ENCODE peak calls at places on chromosome 11, in four cellular contexts. One of them, this sample, is unnamed.

GRCh38 chr11:12216542-12217422 is 106.4 kb downstream of the MICAL2 start:
- DNase-seq in fibroblast of pulmonary artery: peak
- DNase-seq in adrenal gland: no peak
- DNase-seq in H1: no peak
- DNase-seq in this sample: no peak

GRCh38 chr11:57276857-57277505 is 39.9 kb upstream of the APLNR start:
- DNase-seq in fibroblast of pulmonary artery: peak
- DNase-seq in adrenal gland: no peak
- DNase-seq in H1: no peak
- DNase-seq in this sample: no peak

GRCh38 chr11:76579752-76580151 is 90.8 kb downstream of the LRRC32 start:
- DNase-seq in fibroblast of pulmonary artery: no peak
- DNase-seq in adrenal gland: no peak
- DNase-seq in H1: no peak
- DNase-seq in this sample: no peak

GRCh38 chr11:77467993-77468392 is 5.9 kb downstream of the PAK1 start:
- DNase-seq in fibroblast of pulmonary artery: peak
- DNase-seq in adrenal gland: no peak
- DNase-seq in H1: no peak
- DNase-seq in this sample: no peak

GRCh38 chr11:34566736-34567135 is 53.1 kb upstream of the ELF5 start:
- DNase-seq in fibroblast of pulmonary artery: no peak
- DNase-seq in adrenal gland: no peak
- DNase-seq in H1: no peak
- DNase-seq in this sample: no peak

GRCh38 chr11:66045177-66045639 is 3.8 kb downstream of the GAL3ST3 start:
- DNase-seq in fibroblast of pulmonary artery: peak
- DNase-seq in adrenal gland: peak
- DNase-seq in H1: peak
- DNase-seq in this sample: peak

GRCh38 chr11:73384871-73385692 is 8.9 kb downstream of the RELT start:
- DNase-seq in fibroblast of pulmonary artery: no peak
- DNase-seq in adrenal gland: peak
- DNase-seq in H1: no peak
- DNase-seq in this sample: no peak

GRCh38 chr11:74470526-74470925 is 3.2 kb upstream of the KCNE3 start:
- DNase-seq in fibroblast of pulmonary artery: no peak
- DNase-seq in adrenal gland: no peak
- DNase-seq in H1: no peak
- DNase-seq in this sample: no peak

GRCh38 chr11:10856689-10857603 is 907 bp downstream of the ZBED5 start:
- DNase-seq in fibroblast of pulmonary artery: peak
- DNase-seq in adrenal gland: peak
- DNase-seq in H1: no peak
- DNase-seq in this sample: no peak

GRCh38 chr11:86291466-86292262 is 10.4 kb upstream of the HIKESHI start:
- DNase-seq in fibroblast of pulmonary artery: peak
- DNase-seq in adrenal gland: peak
- DNase-seq in H1: peak
- DNase-seq in this sample: peak

GRCh38 chr11:27350503-27350902 is 12.5 kb downstream of the CCDC34 start:
- DNase-seq in fibroblast of pulmonary artery: peak
- DNase-seq in adrenal gland: no peak
- DNase-seq in H1: no peak
- DNase-seq in this sample: no peak

GRCh38 chr11:68354181-68354872 is 41.9 kb downstream of the LRP5 start:
- DNase-seq in fibroblast of pulmonary artery: peak
- DNase-seq in adrenal gland: peak
- DNase-seq in H1: no peak
- DNase-seq in this sample: no peak

GRCh38 chr11:1837171-1838076 is 1.4 kb upstream of the TNNI2 start:
- DNase-seq in fibroblast of pulmonary artery: peak
- DNase-seq in adrenal gland: peak
- DNase-seq in H1: peak
- DNase-seq in this sample: peak

DNA sequence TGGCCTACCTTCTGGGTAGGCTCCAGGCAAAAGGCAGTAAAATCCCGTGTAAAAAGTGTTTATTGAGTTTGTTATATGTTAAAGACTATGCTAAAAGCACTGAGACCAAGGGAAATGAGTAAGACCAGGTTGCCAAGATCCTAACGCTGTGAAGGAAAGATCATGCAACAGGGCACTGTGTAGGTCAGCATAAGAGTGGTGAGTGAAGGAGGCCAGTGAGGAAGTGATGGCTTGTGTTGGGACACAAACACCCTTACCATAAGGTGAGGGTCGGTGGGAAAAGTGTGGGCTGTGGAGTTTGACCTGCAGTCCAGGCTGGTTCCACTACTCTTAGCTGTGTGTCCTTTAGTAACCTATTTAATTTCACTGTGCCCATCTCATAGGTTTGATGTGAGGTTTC is 202.1 kb downstream of the DBX1 start:
- DNase-seq in fibroblast of pulmonary artery: peak
- DNase-seq in adrenal gland: no peak
- DNase-seq in H1: no peak
- DNase-seq in this sample: no peak
- TF ChIP-seq CTCF in fibroblast of pulmonary artery: no peak
- TF ChIP-seq CTCF in adrenal gland: no peak
- TF ChIP-seq CTCF in H1: no peak
- TF ChIP-seq CTCF in this sample: no peak

DNA sequence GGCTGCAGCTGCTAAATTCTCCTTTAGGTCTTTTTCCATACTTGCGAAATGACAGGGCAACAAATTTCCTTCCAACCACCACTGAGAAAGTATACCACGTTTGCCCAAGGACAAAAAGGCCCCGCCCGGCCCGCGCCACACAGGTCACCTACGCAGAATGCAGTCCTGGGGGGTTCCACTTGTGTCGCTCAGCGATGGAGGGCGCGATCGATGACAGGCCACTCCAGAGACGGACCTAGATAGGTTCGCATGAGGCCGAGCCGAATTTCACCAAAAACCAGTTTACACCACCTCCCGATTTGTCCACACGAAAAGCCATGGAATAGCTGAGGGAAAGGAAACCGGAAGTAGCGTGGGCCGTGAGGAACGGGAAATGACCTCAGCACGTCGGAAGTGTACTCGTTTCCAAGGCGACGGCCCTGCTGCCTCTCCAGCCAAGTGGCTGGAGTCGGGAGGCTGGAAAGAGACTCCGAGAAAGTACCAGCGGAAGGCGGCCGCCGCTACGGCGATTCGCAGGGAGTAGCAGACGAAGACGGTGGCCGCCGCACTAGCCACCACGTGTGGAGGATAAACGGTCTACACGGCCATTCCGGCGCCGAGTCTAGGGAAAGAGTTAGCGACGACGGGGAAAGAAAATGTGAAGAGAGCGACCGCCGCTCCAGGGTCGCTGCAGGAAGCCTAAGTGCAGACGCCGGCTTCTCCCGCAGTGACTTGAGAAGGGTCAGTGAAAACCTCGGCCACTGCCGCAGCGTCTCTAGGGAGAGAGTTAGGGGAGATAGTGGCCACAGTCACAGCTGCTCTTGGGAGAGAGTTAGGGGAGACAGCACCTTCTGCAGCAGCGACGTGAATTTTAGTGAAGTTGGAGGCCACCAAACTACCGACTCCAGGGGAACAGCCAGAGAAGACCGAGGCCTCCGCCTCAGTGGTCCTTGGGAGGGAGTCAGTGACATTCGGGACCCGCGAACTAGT is at the start of gene ANKRD42:
- DNase-seq in fibroblast of pulmonary artery: peak
- DNase-seq in adrenal gland: peak
- DNase-seq in H1: peak
- DNase-seq in this sample: peak
- TF ChIP-seq CTCF in fibroblast of pulmonary artery: no peak
- TF ChIP-seq CTCF in adrenal gland: peak
- TF ChIP-seq CTCF in H1: no peak
- TF ChIP-seq CTCF in this sample: no peak

GRCh38 chr11:45931739-45932138 is 9.3 kb downstream of the LARGE2 start:
- DNase-seq in fibroblast of pulmonary artery: no peak
- DNase-seq in adrenal gland: no peak
- DNase-seq in H1: no peak
- DNase-seq in this sample: no peak

GRCh38 chr11:45928535-45929215 is 6.2 kb downstream of the LARGE2 start:
- DNase-seq in fibroblast of pulmonary artery: no peak
- DNase-seq in adrenal gland: no peak
- DNase-seq in H1: no peak
- DNase-seq in this sample: no peak

GRCh38 chr11:45929486-45930030 is 7.1 kb downstream of the LARGE2 start:
- DNase-seq in fibroblast of pulmonary artery: no peak
- DNase-seq in adrenal gland: no peak
- DNase-seq in H1: no peak
- DNase-seq in this sample: no peak

GRCh38 chr11:45930951-45931563 is 8.6 kb downstream of the LARGE2 start:
- DNase-seq in fibroblast of pulmonary artery: no peak
- DNase-seq in adrenal gland: no peak
- DNase-seq in H1: no peak
- DNase-seq in this sample: no peak

DNA sequence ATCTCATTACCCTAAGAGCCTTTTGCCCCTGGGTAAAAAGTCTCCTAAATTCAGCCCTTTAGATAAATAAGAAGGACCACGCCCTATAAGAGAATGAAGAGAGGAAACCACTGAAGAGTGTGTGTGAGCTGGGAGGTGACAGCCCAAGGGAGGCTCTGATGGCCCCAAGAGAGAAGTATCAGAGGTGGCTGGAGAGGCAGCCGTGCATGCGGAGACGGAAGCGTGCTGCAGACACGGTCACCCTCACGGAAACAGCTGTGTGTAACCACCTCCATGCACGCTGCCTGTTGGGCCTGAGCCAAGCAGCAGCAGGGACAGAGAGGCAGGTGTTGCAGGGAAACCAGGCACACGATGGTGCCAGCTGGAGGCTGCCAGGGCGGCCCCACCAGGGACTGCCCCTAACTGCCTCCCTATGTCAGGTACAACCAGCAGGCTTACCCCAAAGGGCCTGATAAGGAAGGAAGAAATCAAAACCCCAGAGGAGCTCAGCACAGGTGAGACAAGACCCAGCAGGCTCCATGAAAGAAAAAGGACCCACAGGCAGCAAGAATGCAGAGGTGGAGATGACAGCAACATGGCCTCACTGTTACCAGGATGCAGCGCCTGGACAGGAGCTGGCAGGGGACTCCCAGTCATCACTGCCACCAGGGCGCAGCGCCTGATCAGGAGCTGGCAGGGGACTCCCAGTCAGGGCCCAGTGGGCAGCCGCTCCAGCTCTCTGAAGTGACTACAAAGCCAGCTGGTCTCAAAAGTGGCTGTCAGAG is 7.8 kb downstream of the LARGE2 start:
- DNase-seq in fibroblast of pulmonary artery: no peak
- DNase-seq in adrenal gland: no peak
- DNase-seq in H1: no peak
- DNase-seq in this sample: no peak
- TF ChIP-seq CTCF in fibroblast of pulmonary artery: no peak
- TF ChIP-seq CTCF in adrenal gland: no peak
- TF ChIP-seq CTCF in H1: no peak
- TF ChIP-seq CTCF in this sample: no peak

DNA sequence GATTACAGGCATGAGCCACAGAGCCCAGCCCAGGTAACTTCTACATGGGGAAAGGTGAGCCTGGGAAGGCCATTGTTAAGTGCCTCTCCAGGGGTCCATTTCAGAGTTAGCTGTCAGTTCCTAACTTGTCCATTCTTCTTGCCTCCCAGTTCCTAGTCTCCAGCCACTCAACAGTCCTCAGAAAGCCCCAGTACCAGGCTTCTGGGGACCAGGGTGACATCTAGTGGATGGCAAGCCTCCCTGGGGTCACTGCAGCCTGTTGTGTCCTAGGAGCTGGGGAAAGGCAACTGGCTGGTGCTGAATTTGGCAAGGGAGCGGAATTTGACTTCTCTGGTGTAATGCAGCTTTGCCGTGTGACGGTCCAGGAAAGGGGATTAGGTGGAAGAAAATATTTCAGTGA is 2.1 kb downstream of the LGALS12 start:
- DNase-seq in fibroblast of pulmonary artery: no peak
- DNase-seq in adrenal gland: peak
- DNase-seq in H1: no peak
- DNase-seq in this sample: no peak
- TF ChIP-seq CTCF in fibroblast of pulmonary artery: peak
- TF ChIP-seq CTCF in adrenal gland: peak
- TF ChIP-seq CTCF in H1: peak
- TF ChIP-seq CTCF in this sample: no peak

GRCh38 chr11:13462311-13462927 is 603 bp downstream of the BTBD10 start:
- DNase-seq in fibroblast of pulmonary artery: peak
- DNase-seq in adrenal gland: peak
- DNase-seq in H1: peak
- DNase-seq in this sample: peak
- TF ChIP-seq CTCF in fibroblast of pulmonary artery: no peak
- TF ChIP-seq CTCF in adrenal gland: no peak
- TF ChIP-seq CTCF in H1: no peak
- TF ChIP-seq CTCF in this sample: no peak

GRCh38 chr11:44894217-44894617 is 56.5 kb downstream of the TP53I11 start:
- DNase-seq in fibroblast of pulmonary artery: peak
- DNase-seq in adrenal gland: peak
- DNase-seq in H1: peak
- DNase-seq in this sample: peak
- TF ChIP-seq CTCF in fibroblast of pulmonary artery: peak
- TF ChIP-seq CTCF in adrenal gland: peak
- TF ChIP-seq CTCF in H1: peak
- TF ChIP-seq CTCF in this sample: peak

DNA sequence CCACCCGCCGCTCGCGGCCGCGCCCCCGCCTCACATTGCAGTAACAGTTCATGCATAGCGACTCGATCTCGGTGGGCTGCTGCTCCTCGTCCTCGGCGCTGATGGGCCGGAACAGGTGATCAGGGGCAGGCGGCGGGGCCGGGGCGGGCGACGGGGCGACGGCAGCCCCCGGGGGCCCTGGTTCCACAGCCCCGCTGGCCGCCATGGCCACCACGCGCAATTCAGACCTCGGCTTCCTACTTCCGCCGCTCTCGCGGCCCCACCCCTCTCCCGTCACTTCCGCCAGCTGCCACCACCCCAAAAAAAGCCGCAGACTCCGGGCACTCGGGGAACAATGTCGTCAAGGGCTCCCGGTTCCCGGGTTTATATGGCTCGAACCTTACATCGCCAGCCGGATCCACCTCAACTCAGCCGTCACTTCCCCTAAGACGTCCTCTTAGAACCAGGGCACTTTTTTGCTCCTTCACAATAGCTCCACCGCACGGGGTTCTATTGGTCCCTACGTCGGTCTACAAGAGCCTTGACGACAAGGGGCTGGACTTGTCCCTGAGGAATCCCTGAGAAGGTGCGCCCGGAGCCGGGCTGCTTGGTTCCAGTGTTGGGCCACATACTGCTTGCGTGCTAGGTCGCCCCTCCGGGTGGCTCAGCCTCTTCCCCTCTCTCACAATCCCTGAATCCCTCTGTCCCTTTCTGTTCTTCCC is at the start of gene ZPR1:
- DNase-seq in fibroblast of pulmonary artery: peak
- DNase-seq in adrenal gland: peak
- DNase-seq in H1: peak
- DNase-seq in this sample: peak
- TF ChIP-seq CTCF in fibroblast of pulmonary artery: no peak
- TF ChIP-seq CTCF in adrenal gland: peak
- TF ChIP-seq CTCF in H1: no peak
- TF ChIP-seq CTCF in this sample: no peak

DNA sequence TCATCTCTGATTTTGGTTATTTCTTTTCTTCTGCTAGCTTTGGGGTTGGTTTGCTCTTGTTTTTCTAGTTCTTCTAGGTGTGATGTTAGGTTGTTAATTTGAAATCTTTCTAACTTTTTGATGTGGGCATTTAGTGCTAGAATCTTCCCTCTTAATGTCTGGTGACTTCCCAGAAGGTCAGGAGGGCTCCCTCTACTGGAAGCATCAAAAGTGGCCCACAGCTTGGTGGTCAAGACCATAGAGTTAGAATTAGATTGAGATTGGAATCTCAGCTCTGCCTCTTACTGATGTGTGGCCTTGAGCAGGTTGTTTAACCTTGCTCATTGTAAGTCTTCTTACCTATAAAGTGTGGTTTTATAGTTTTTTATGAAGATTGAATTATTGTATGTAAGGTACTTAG is 99.3 kb downstream of the FDX1 start:
- DNase-seq in fibroblast of pulmonary artery: peak
- DNase-seq in adrenal gland: no peak
- DNase-seq in H1: no peak
- DNase-seq in this sample: no peak
- TF ChIP-seq CTCF in fibroblast of pulmonary artery: peak
- TF ChIP-seq CTCF in adrenal gland: peak
- TF ChIP-seq CTCF in H1: peak
- TF ChIP-seq CTCF in this sample: no peak